ENCODE peak calls at places on chromosomes 4 and X, in ten cellular contexts. Y is tibial nerve, S is Peyer's patch, M is IMR-90, W is heart left ventricle, H is body of pancreas, B is gastrocnemius medialis, P is stomach, Z is upper lobe of left lung, A is transverse colon. V is an unnamed sample.

GRCh38 chr4:44916406-44916805 is 190.1 kb upstream of the GNPDA2 start:
- DNase-seq in H (no peak), B (no peak), W (no peak), Z (no peak), A (no peak), S (no peak), Y (no peak), M (no peak), P (no peak), V (no peak)

GRCh38 chrX:154653048-154653401 is 354 bp downstream of the CTAG2 start:
- DNase-seq in Y (no peak), B (no peak), M (no peak), W (no peak), Z (no peak), A (no peak), S (no peak), P (no peak), H (no peak), V (no peak)

GRCh38 chrX:41189156-41189555 is 103.9 kb downstream of the USP9X start:
- DNase-seq in A (no peak), Z (no peak), S (no peak), P (no peak), M (no peak), W (no peak), B (no peak), H (no peak), Y (no peak), V (no peak)

GRCh38 chr4:168541608-168541953 is 44.7 kb downstream of the PALLD start:
- DNase-seq in Z (no peak), M (peak; percentile 70), Y (no peak), H (no peak), B (peak; percentile 28), P (no peak), W (no peak), A (no peak), S (no peak), V (no peak)

GRCh38 chr4:138650917-138651564 is 364.5 kb upstream of the NOCT start:
- DNase-seq in A (no peak), M (peak; percentile 89), P (no peak), B (peak; percentile 30), S (no peak), H (no peak), Z (no peak), Y (no peak), W (no peak), V (no peak)

GRCh38 chr4:71732066-71732465 is 51.8 kb downstream of the GC start:
- DNase-seq in A (no peak), W (no peak), Y (no peak), Z (no peak), H (no peak), S (no peak), M (peak; percentile 1), P (no peak), B (no peak), V (no peak)

GRCh38 chr4:110625593-110626292 is 2.9 kb upstream of the PITX2 start:
- DNase-seq in S (no peak), B (no peak), Y (no peak), H (no peak), A (no peak), Z (no peak), M (no peak), P (no peak), W (no peak), V (no peak)

GRCh38 chr4:4334798-4335520 is 44.9 kb downstream of the ZBTB49 start:
- DNase-seq in H (peak; percentile 82), S (peak; percentile 63), Z (peak; percentile 67), A (peak; percentile 75), M (peak; percentile 30), P (peak; percentile 83), W (peak; percentile 64), B (peak; percentile 56), Y (no peak), V (peak; percentile 73)

GRCh38 chrX:118493653-118494297 is 1.8 kb upstream of the DOCK11 start:
- DNase-seq in Z (no peak), M (no peak), P (no peak), B (no peak), S (no peak), Y (no peak), A (no peak), W (no peak), H (no peak), V (no peak)

GRCh38 chrX:40644821-40645358 is 2.5 kb downstream of the CXorf38 start:
- DNase-seq in Z (peak; percentile 71), S (peak; percentile 79), Y (peak; percentile 18), P (peak; percentile 59), A (peak; percentile 77), W (peak; percentile 62), B (peak; percentile 24), M (peak; percentile 74), H (peak; percentile 58), V (peak; percentile 46)

GRCh38 chrX:141176586-141177451 is at the start of gene LDOC1:
- DNase-seq in Z (peak; percentile 63), Y (peak; percentile 55), P (peak; percentile 73), B (peak; percentile 17), W (peak; percentile 62), M (peak; percentile 71), A (peak; percentile 59), S (peak; percentile 71), H (peak; percentile 85), V (peak; percentile 77)
- H3K27ac ChIP-seq in Z (peak within 1 kb of the TSS; percentile 49), Y (peak within 1 kb of the TSS; percentile 66), P (no peak within 1 kb of the TSS), B (no peak within 1 kb of the TSS), W (no peak within 1 kb of the TSS), M (peak within 1 kb of the TSS; percentile 85), A (no peak within 1 kb of the TSS), S (no peak within 1 kb of the TSS), H (no peak within 1 kb of the TSS), V (no peak within 1 kb of the TSS)

GRCh38 chr4:1031956-1032795 is 20.8 kb downstream of the FGFRL1 start:
- DNase-seq in P (peak; percentile 49), B (no peak), M (no peak), A (no peak), S (no peak), W (no peak), Z (no peak), H (peak; percentile 55), Y (no peak), V (no peak)
- TF ChIP-seq CTCF in P (no peak), B (no peak), M (peak; percentile 3), A (no peak), S (no peak), W (no peak), Z (no peak), H (no peak), Y (no peak), V (no peak)

DNA sequence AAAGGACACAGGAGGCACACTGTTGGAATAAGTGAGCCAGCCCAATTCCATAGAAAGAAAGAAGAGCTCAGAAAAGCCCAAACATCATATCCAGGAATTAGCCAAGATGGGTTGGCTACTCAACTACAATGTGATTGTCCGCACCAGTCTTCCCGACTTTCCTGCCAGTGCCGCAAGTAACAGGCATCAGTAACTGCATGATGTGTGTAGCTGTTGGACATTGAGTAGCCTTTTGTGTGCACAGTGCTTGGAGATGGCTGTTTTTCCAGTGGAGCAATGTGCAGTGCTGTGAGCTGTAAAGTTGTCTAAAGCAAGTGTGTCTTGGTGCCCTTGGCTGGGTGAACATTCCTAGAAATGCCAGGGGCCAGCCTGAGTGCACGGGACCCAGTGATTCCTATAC is 29.2 kb upstream of the FAM193A start:
- DNase-seq in S (no peak), P (no peak), M (no peak), Z (no peak), A (no peak), B (no peak), H (no peak), W (no peak), Y (no peak), V (no peak)
- TF ChIP-seq POLR2A in S (no peak), P (no peak), M (no peak), Z (no peak), A (no peak), B (no peak), H (no peak), W (no peak), Y (no peak), V (no peak)

DNA sequence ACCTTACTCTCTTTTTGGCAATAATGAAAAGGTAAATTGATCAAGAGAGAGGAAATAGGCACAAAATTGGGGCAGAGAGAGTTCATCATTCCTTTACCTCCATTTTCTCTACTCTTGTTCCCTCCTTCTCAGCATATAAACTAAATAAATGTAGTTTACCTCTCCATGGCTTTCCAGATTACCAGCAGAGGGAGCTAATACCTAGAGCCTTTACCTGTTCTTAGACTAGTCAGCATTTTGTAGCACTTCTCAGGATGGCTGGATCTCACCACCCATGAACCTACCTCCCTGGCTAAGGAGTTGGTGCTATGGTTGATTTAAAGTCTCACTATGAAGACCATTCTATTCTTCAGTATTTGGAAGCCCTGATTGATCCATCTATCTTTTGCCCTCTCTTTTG is 15.7 kb downstream of the OFD1 start:
- DNase-seq in Z (no peak), B (no peak), Y (no peak), H (no peak), A (no peak), M (peak; percentile 48), P (no peak), S (no peak), W (no peak), V (no peak)
- H3K27ac ChIP-seq in Z (no peak overlapping the region), B (no peak overlapping the region), Y (peak overlapping the region; percentile 11), H (no peak overlapping the region), A (no peak overlapping the region), M (no peak overlapping the region), P (no peak overlapping the region), S (no peak overlapping the region), W (no peak overlapping the region), V (no peak overlapping the region)

GRCh38 chr4:127140306-127140705 is 492.5 kb upstream of the INTU start:
- DNase-seq in W (no peak), M (peak; percentile 60), S (no peak), B (no peak), H (no peak), Y (no peak), P (no peak), Z (no peak), A (no peak), V (no peak)

GRCh38 chr4:127141857-127142256 is 490.9 kb upstream of the INTU start:
- DNase-seq in W (no peak), A (no peak), Y (no peak), B (peak; percentile 10), S (no peak), H (no peak), Z (no peak), M (peak; percentile 76), P (no peak), V (no peak)

GRCh38 chr4:127139788-127140286 is 492.9 kb upstream of the INTU start:
- DNase-seq in H (no peak), B (no peak), M (no peak), S (no peak), W (no peak), A (no peak), Z (no peak), Y (no peak), P (no peak), V (no peak)

GRCh38 chr4:127134490-127134889 is 498.3 kb upstream of the INTU start:
- DNase-seq in M (no peak), Y (no peak), B (no peak), W (no peak), Z (no peak), S (no peak), A (no peak), H (no peak), P (no peak), V (no peak)

DNA sequence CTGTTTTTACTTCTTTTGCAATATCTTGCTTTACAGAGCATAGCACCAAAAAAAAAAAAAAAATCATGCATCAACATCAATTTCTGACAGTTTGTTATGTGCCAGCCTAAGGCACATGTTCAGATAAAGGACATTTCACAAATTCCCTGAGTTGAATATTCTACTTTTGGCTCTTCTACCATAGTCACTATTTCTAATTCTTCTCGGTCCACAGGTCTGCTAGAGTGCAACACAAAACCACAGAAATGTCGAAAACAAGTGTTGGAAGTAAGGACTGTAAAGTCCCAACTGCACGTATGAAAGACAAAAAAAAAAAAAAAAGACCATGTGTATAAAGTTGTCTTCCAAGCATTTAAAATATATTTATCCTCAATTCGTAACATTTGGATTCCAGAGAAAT is 494.2 kb upstream of the INTU start:
- DNase-seq in A (no peak), Z (no peak), S (no peak), B (no peak), W (no peak), Y (no peak), P (no peak), H (no peak), M (no peak), V (no peak)
- TF ChIP-seq CTCF in A (no peak), Z (no peak), S (no peak), B (no peak), W (no peak), Y (no peak), P (no peak), H (no peak), M (no peak), V (no peak)

V was measured in ovary.